ENCODE peak calls at places on chromosomes 11 and 22, in four cellular contexts. C is pancreas, Z is brain microvascular endothelial cell, O is Calu3. E is an unnamed sample.

GRCh38 chr11:84608788-84609309 is 1018.3 kb downstream of the DLG2 start:
- DNase-seq in O (no peak), Z (no peak), C (no peak), E (no peak)

GRCh38 chr11:117170210-117170609 is 8.3 kb upstream of the SIDT2 start:
- DNase-seq in Z (no peak), O (no peak), C (no peak), E (no peak)

GRCh38 chr11:36317992-36318391 is 21.9 kb downstream of the PRR5L start:
- DNase-seq in C (no peak), Z (no peak), O (no peak), E (no peak)

GRCh38 chr11:14308114-14308896 is 50.7 kb downstream of the RRAS2 start:
- DNase-seq in O (peak; percentile 8), C (no peak), Z (peak; percentile 38), E (no peak)

GRCh38 chr11:13772223-13773046 is 104.0 kb downstream of the FAR1 start:
- DNase-seq in C (peak; percentile 12), O (peak; percentile 49), Z (peak; percentile 28), E (no peak)

GRCh38 chr22:37549704-37550059 is 10.6 kb upstream of the CDC42EP1 start:
- DNase-seq in O (peak; percentile 72), Z (no peak), C (peak; percentile 89), E (no peak)

GRCh38 chr11:119421351-119421750 is 1.6 kb downstream of the THY1 start:
- DNase-seq in C (no peak), O (no peak), Z (no peak), E (no peak)

GRCh38 chr22:50622723-50623327 is 5.1 kb downstream of the ARSA start:
- DNase-seq in Z (no peak), C (peak; percentile 93), O (peak; percentile 83), E (no peak)

GRCh38 chr11:27201454-27202302 is 161.1 kb downstream of the BBOX1 start:
- DNase-seq in Z (peak; percentile 76), O (peak; percentile 88), C (peak; percentile 80), E (no peak)

GRCh38 chr22:49535527-49536125 is 292.0 kb downstream of the BRD1 start:
- DNase-seq in C (no peak), O (no peak), Z (no peak), E (no peak)
- TF ChIP-seq CTCF in C (no peak), O (no peak), Z (no peak), E (no peak)

GRCh38 chr11:70790671-70791300 is 392.5 kb downstream of the CTTN start:
- DNase-seq in Z (no peak), O (no peak), C (no peak), E (no peak)
- TF ChIP-seq CTCF in Z (peak; percentile 37), O (no peak), C (no peak), E (no peak)

DNA sequence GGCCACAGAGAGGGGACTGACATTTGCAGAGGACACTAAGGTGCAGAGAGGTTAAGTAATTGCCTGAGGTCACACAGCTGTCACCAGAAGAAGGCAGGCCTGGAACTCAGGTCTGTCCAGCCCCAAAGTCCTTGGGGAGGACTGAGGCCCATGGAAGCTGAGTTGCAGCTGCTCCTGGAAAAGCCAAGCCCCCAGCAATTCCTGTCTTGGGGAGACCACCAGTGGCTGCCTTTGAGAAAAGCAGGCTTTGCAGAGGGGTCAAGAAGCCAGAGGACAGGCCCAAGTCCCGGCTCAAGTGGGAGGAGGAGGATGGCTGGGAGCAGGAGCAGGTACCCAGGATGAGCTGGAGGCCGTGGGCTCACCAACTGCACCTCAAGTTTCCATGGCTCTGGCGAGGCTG is 3.4 kb downstream of the NFAM1 start:
- DNase-seq in C (no peak), Z (no peak), O (no peak), E (no peak)
- TF ChIP-seq CTCF in C (no peak), Z (no peak), O (no peak), E (no peak)

GRCh38 chr22:17159504-17159951 is 451 bp upstream of the HDHD5 start:
- DNase-seq in O (peak; percentile 54), Z (peak; percentile 20), C (peak; percentile 21), E (no peak)

GRCh38 chr22:17161991-17162390 is 2.9 kb upstream of the HDHD5 start:
- DNase-seq in C (no peak), Z (no peak), O (no peak), E (no peak)

GRCh38 chr22:17167486-17167885 is 8.4 kb upstream of the HDHD5 start:
- DNase-seq in C (peak; percentile 26), Z (no peak), O (no peak), E (no peak)

GRCh38 chr22:17162731-17163130 is 3.7 kb upstream of the HDHD5 start:
- DNase-seq in O (no peak), Z (no peak), C (no peak), E (no peak)

GRCh38 chr22:17164392-17165024 is 5.4 kb upstream of the HDHD5 start:
- DNase-seq in Z (no peak), O (no peak), C (no peak), E (no peak)
- TF ChIP-seq CTCF in Z (peak; percentile 23), O (no peak), C (no peak), E (peak; percentile 58)

GRCh38 chr11:61891331-61892084 is at the start of gene FADS3:
- DNase-seq in Z (no peak), C (peak; percentile 91), O (peak; percentile 94), E (no peak)

GRCh38 chr11:61893981-61894380 is 2.6 kb upstream of the FADS3 start:
- DNase-seq in Z (peak; percentile 77), C (no peak), O (no peak), E (no peak)

GRCh38 chr11:61889831-61890230 is 1.5 kb downstream of the FADS3 start:
- DNase-seq in O (no peak), C (no peak), Z (no peak), E (no peak)

GRCh38 chr11:61890536-61891330 is 612 bp downstream of the FADS3 start:
- DNase-seq in Z (peak; percentile 57), C (peak; percentile 42), O (peak; percentile 59), E (no peak)

GRCh38 chr11:61892085-61892370 is 683 bp upstream of the FADS3 start:
- DNase-seq in C (no peak), O (no peak), Z (no peak), E (no peak)
- TF ChIP-seq CTCF in C (no peak), O (no peak), Z (no peak), E (no peak)

DNA sequence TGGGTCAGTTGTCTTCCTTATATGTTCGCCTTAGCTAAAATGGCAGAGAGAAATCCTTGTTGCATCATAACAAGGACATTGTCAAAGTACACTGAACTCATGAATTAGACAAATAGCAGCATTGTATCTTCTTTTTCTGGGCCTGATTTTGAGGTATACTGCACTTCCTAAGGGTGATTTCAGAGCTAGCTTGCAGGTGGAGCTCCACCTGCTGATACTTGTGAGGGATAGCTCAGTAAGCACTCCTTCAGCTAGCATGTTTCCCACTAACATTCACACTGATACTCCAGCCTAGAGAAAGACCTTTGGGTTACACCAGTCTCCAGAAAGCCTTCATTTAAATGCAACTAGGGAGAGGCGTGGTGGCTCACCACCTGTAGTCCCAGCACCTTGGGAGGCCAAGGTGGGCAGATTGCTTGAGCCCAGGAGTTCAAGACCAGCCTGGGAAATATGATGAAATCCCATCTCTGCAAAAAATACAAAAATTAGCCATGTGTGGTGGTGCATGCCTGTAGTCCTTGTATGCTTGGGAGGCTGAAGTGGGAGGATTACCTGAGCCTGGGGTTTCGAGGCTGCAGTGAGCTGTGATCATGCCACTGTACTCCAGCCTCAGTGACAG is 29.8 kb downstream of the JAM3 start:
- DNase-seq in Z (no peak), O (no peak), C (no peak), E (no peak)
- TF ChIP-seq CTCF in Z (peak; percentile 25), O (peak; percentile 31), C (no peak), E (no peak)

GRCh38 chr11:65558002-65558784 is at the start of gene LTBP3:
- DNase-seq in O (peak; percentile 81), Z (peak; percentile 69), C (peak; percentile 87), E (no peak)
- TF ChIP-seq CTCF in O (no peak), Z (no peak), C (no peak), E (no peak)

GRCh38 chr22:29512031-29512430 is 32.0 kb downstream of the NEFH start:
- DNase-seq in C (no peak), Z (no peak), O (no peak), E (no peak)
- TF ChIP-seq CTCF in C (no peak), Z (no peak), O (no peak), E (no peak)

GRCh38 chr11:109929308-109929707 is 163.9 kb upstream of the ZC3H12C start:
- DNase-seq in O (no peak), C (no peak), Z (no peak), E (no peak)
- TF ChIP-seq CTCF in O (no peak), C (no peak), Z (no peak), E (no peak)

GRCh38 chr22:24108073-24108472 is 73.2 kb upstream of the SUSD2 start:
- DNase-seq in Z (no peak), O (no peak), C (no peak), E (no peak)

GRCh38 chr22:24106385-24107381 is 74.6 kb upstream of the SUSD2 start:
- DNase-seq in Z (no peak), O (no peak), C (no peak), E (no peak)

GRCh38 chr22:24105661-24106060 is 75.6 kb upstream of the SUSD2 start:
- DNase-seq in Z (no peak), C (no peak), O (no peak), E (no peak)

GRCh38 chr22:24109649-24110048 is 71.6 kb upstream of the SUSD2 start:
- DNase-seq in C (no peak), O (no peak), Z (no peak), E (no peak)

DNA sequence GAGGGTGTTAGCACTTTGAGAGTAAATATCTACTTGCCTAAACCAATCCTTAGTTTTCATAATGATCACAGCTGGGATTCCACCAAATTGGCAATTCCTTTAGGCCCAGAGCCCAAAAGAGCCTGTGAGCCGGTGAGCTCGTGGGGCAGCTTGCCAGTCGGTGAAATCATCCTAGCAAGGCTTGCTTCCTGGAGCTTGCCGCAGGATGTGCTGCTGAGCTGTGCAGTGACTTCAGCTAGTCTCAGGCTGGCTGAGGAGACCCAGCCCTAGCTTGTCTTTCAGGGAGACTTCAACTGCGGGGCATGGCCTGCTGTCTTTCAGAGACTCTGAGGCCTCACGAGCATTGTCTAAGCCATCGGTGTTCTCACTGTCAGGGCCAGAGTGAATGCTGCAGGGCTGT is 73.6 kb upstream of the SUSD2 start:
- DNase-seq in O (no peak), C (peak; percentile 36), Z (peak; percentile 61), E (no peak)
- TF ChIP-seq CTCF in O (no peak), C (no peak), Z (peak; percentile 36), E (no peak)